ENCODE peak calls at places on chromosomes 7 and 10, in seven cellular contexts. One of them, this sample, is unnamed.

GRCh38 chr7:99210265-99210970 is 2.5 kb upstream of the KPNA7 start:
- DNase-seq in prostate gland: peak; percentile 69
- DNase-seq in lower lobe of right lung: no peak
- DNase-seq in endodermal cell: no peak
- DNase-seq in SK-N-SH: no peak
- DNase-seq in H1: no peak
- DNase-seq in sigmoid colon: peak; percentile 3
- DNase-seq in this sample: peak; percentile 65

GRCh38 chr10:78579995-78580394 is 488.8 kb upstream of the ZMIZ1 start:
- DNase-seq in prostate gland: peak; percentile 45
- DNase-seq in lower lobe of right lung: no peak
- DNase-seq in endodermal cell: no peak
- DNase-seq in SK-N-SH: peak; percentile 52
- DNase-seq in H1: no peak
- DNase-seq in sigmoid colon: peak; percentile 89
- DNase-seq in this sample: no peak

GRCh38 chr7:154960063-154960790 is 42.7 kb downstream of the PAXIP1 start:
- DNase-seq in prostate gland: no peak
- DNase-seq in lower lobe of right lung: no peak
- DNase-seq in endodermal cell: no peak
- DNase-seq in SK-N-SH: no peak
- DNase-seq in H1: no peak
- DNase-seq in sigmoid colon: no peak
- DNase-seq in this sample: no peak

GRCh38 chr7:13115157-13115772 is 427.8 kb downstream of the ARL4A start:
- DNase-seq in prostate gland: peak; percentile 7
- DNase-seq in lower lobe of right lung: no peak
- DNase-seq in endodermal cell: peak; percentile 55
- DNase-seq in SK-N-SH: no peak
- DNase-seq in H1: no peak
- DNase-seq in sigmoid colon: no peak
- DNase-seq in this sample: no peak

GRCh38 chr7:128939861-128940410 is 2.2 kb downstream of the IRF5 start:
- DNase-seq in prostate gland: no peak
- DNase-seq in lower lobe of right lung: peak; percentile 60
- DNase-seq in endodermal cell: no peak
- DNase-seq in SK-N-SH: peak; percentile 47
- DNase-seq in H1: no peak
- DNase-seq in sigmoid colon: no peak
- DNase-seq in this sample: no peak

GRCh38 chr7:94700926-94701554 is 45.1 kb upstream of the SGCE start:
- DNase-seq in prostate gland: no peak
- DNase-seq in lower lobe of right lung: no peak
- DNase-seq in endodermal cell: no peak
- DNase-seq in SK-N-SH: no peak
- DNase-seq in H1: no peak
- DNase-seq in sigmoid colon: no peak
- DNase-seq in this sample: no peak

GRCh38 chr10:21398549-21399345 is 126.7 kb downstream of the SKIDA1 start:
- DNase-seq in prostate gland: no peak
- DNase-seq in lower lobe of right lung: no peak
- DNase-seq in endodermal cell: no peak
- DNase-seq in SK-N-SH: no peak
- DNase-seq in H1: no peak
- DNase-seq in sigmoid colon: no peak
- DNase-seq in this sample: peak; percentile 80

GRCh38 chr7:29980151-29980550 is 9.4 kb downstream of the SCRN1 start:
- DNase-seq in prostate gland: no peak
- DNase-seq in lower lobe of right lung: no peak
- DNase-seq in endodermal cell: no peak
- DNase-seq in SK-N-SH: no peak
- DNase-seq in H1: no peak
- DNase-seq in sigmoid colon: no peak
- DNase-seq in this sample: no peak

GRCh38 chr7:111029574-111030357 is 61.2 kb upstream of the LRRN3 start:
- DNase-seq in prostate gland: no peak
- DNase-seq in lower lobe of right lung: no peak
- DNase-seq in endodermal cell: no peak
- DNase-seq in SK-N-SH: no peak
- DNase-seq in H1: no peak
- DNase-seq in sigmoid colon: no peak
- DNase-seq in this sample: no peak

GRCh38 chr7:64876792-64877713 is 26.0 kb upstream of the ZNF273 start:
- DNase-seq in prostate gland: peak; percentile 46
- DNase-seq in lower lobe of right lung: peak; percentile 68
- DNase-seq in endodermal cell: peak; percentile 47
- DNase-seq in SK-N-SH: peak; percentile 100
- DNase-seq in H1: peak; percentile 4
- DNase-seq in sigmoid colon: peak; percentile 83
- DNase-seq in this sample: peak; percentile 55

GRCh38 chr10:3468919-3469638 is 296.5 kb upstream of the PITRM1 start:
- DNase-seq in prostate gland: peak; percentile 63
- DNase-seq in lower lobe of right lung: peak; percentile 67
- DNase-seq in endodermal cell: no peak
- DNase-seq in SK-N-SH: no peak
- DNase-seq in H1: no peak
- DNase-seq in sigmoid colon: peak; percentile 77
- DNase-seq in this sample: peak; percentile 74

DNA sequence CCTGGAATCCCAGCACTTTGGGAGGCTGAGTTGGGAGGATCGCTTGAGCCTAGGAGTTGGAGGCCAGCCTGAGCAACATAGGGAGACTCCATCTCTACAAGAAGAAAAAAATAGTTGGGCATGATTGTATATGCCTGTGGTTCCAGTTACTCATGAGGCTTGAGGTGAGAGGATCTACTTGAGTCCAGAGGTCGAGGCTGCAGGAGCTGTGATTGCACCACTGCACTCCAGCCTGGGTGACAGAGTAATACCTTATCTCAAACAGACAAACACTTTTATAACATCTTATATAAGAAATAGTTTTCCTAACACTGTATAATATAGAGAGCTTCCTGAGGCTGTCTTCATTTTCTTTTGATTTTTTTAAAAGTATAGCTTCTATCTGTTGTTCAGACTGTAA is 448.4 kb upstream of the COBL start:
- DNase-seq in prostate gland: no peak
- DNase-seq in lower lobe of right lung: no peak
- DNase-seq in endodermal cell: no peak
- DNase-seq in SK-N-SH: no peak
- DNase-seq in H1: no peak
- DNase-seq in sigmoid colon: no peak
- DNase-seq in this sample: no peak
- H3K27ac ChIP-seq in prostate gland: no peak overlapping the region
- H3K27ac ChIP-seq in lower lobe of right lung: no peak overlapping the region
- H3K27ac ChIP-seq in endodermal cell: no peak overlapping the region
- H3K27ac ChIP-seq in SK-N-SH: no peak overlapping the region
- H3K27ac ChIP-seq in H1: no peak overlapping the region
- H3K27ac ChIP-seq in sigmoid colon: no peak overlapping the region
- H3K27ac ChIP-seq in this sample: no peak overlapping the region

GRCh38 chr10:12511651-12512050 is 162.3 kb downstream of the CAMK1D start:
- DNase-seq in prostate gland: no peak
- DNase-seq in lower lobe of right lung: no peak
- DNase-seq in endodermal cell: no peak
- DNase-seq in SK-N-SH: no peak
- DNase-seq in H1: peak; percentile 36
- DNase-seq in sigmoid colon: no peak
- DNase-seq in this sample: no peak

GRCh38 chr10:12510566-12510965 is 161.2 kb downstream of the CAMK1D start:
- DNase-seq in prostate gland: no peak
- DNase-seq in lower lobe of right lung: no peak
- DNase-seq in endodermal cell: no peak
- DNase-seq in SK-N-SH: no peak
- DNase-seq in H1: peak; percentile 37
- DNase-seq in sigmoid colon: no peak
- DNase-seq in this sample: no peak

GRCh38 chr10:12513003-12513365 is 163.6 kb downstream of the CAMK1D start:
- DNase-seq in prostate gland: no peak
- DNase-seq in lower lobe of right lung: no peak
- DNase-seq in endodermal cell: no peak
- DNase-seq in SK-N-SH: no peak
- DNase-seq in H1: no peak
- DNase-seq in sigmoid colon: no peak
- DNase-seq in this sample: no peak

GRCh38 chr10:12512292-12513002 is 163.1 kb downstream of the CAMK1D start:
- DNase-seq in prostate gland: peak; percentile 48
- DNase-seq in lower lobe of right lung: no peak
- DNase-seq in endodermal cell: no peak
- DNase-seq in SK-N-SH: no peak
- DNase-seq in H1: peak; percentile 28
- DNase-seq in sigmoid colon: no peak
- DNase-seq in this sample: no peak

DNA sequence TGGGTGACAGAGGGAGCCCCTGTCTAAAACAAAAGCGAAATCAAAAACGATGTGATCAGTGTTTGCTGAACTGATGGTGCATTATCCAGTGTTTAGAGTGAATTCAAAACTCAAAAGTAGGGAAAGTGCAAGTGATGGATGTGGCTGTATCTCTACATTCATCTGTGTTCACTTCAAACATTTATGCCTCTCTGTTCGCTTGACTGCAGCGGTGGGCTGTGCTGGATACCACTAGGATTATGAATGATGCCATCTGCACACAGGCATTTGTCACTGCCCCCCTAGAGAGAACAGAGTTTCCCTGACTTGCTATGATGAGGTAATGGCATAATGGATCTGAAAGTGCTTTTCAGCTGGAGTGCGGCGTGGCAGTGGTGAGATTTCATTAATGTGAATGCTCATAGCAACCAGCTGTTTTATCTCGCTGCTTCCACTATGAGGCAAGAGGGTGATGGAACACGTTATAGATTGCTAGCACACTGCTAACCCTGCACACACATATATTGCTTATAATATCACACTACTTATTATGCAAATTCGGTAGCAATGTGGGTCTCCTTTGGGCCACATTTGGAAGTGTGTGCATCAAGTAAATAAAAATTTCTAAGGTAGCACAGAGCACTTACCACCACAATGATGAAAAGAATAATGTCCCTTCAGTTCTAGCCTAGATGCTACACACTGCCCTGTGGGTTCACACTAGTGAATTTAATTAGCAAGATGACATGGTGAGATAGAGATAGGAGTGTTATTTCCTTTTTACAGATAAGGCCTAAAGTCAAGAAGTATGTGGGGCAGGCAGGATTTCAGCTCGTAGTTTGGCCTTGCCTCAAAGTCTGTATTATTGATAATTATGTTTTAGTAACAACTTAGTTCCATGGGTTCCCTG is 164.7 kb downstream of the CAMK1D start:
- DNase-seq in prostate gland: no peak
- DNase-seq in lower lobe of right lung: no peak
- DNase-seq in endodermal cell: no peak
- DNase-seq in SK-N-SH: peak; percentile 62
- DNase-seq in H1: peak; percentile 19
- DNase-seq in sigmoid colon: no peak
- DNase-seq in this sample: no peak
- TF ChIP-seq CTCF in prostate gland: no peak
- TF ChIP-seq CTCF in lower lobe of right lung: no peak
- TF ChIP-seq CTCF in endodermal cell: no peak
- TF ChIP-seq CTCF in SK-N-SH: no peak
- TF ChIP-seq CTCF in H1: no peak
- TF ChIP-seq CTCF in sigmoid colon: no peak
- TF ChIP-seq CTCF in this sample: no peak

DNA sequence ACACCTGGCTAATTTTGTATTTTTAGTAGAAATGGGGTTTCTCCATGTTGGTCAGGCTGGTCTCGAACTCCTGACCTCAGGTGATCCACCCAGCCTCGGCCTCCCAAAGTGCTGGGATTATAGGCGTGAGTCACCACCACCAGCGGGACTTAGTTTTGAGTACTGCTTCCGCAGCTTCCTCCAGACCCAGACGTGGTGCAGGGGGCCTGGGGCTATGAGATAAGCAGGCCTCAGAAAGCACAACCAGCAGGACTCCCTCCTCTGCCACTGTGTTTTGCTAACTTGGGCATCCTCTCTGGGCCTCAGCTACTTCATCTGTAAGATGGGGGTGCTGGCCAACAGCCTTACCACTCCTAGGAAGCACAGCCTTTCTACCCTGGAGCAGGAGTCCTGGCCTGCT is 37.8 kb downstream of the GOLGA7B start:
- DNase-seq in prostate gland: no peak
- DNase-seq in lower lobe of right lung: no peak
- DNase-seq in endodermal cell: no peak
- DNase-seq in SK-N-SH: peak; percentile 46
- DNase-seq in H1: no peak
- DNase-seq in sigmoid colon: no peak
- DNase-seq in this sample: no peak
- H3K27ac ChIP-seq in prostate gland: no peak overlapping the region
- H3K27ac ChIP-seq in lower lobe of right lung: no peak overlapping the region
- H3K27ac ChIP-seq in endodermal cell: no peak overlapping the region
- H3K27ac ChIP-seq in SK-N-SH: no peak overlapping the region
- H3K27ac ChIP-seq in H1: no peak overlapping the region
- H3K27ac ChIP-seq in sigmoid colon: no peak overlapping the region
- H3K27ac ChIP-seq in this sample: peak overlapping the region; percentile 89

GRCh38 chr10:23080211-23080724 is 15.1 kb upstream of the MSRB2 start:
- DNase-seq in prostate gland: no peak
- DNase-seq in lower lobe of right lung: no peak
- DNase-seq in endodermal cell: no peak
- DNase-seq in SK-N-SH: no peak
- DNase-seq in H1: no peak
- DNase-seq in sigmoid colon: no peak
- DNase-seq in this sample: no peak

GRCh38 chr10:23081156-23081833 is 14.1 kb upstream of the MSRB2 start:
- DNase-seq in prostate gland: peak; percentile 22
- DNase-seq in lower lobe of right lung: no peak
- DNase-seq in endodermal cell: no peak
- DNase-seq in SK-N-SH: peak; percentile 46
- DNase-seq in H1: no peak
- DNase-seq in sigmoid colon: peak; percentile 78
- DNase-seq in this sample: no peak

GRCh38 chr10:23078114-23078513 is 17.3 kb upstream of the MSRB2 start:
- DNase-seq in prostate gland: no peak
- DNase-seq in lower lobe of right lung: no peak
- DNase-seq in endodermal cell: no peak
- DNase-seq in SK-N-SH: no peak
- DNase-seq in H1: no peak
- DNase-seq in sigmoid colon: no peak
- DNase-seq in this sample: no peak

GRCh38 chr10:23079700-23080099 is 15.7 kb upstream of the MSRB2 start:
- DNase-seq in prostate gland: no peak
- DNase-seq in lower lobe of right lung: no peak
- DNase-seq in endodermal cell: no peak
- DNase-seq in SK-N-SH: no peak
- DNase-seq in H1: no peak
- DNase-seq in sigmoid colon: no peak
- DNase-seq in this sample: no peak

DNA sequence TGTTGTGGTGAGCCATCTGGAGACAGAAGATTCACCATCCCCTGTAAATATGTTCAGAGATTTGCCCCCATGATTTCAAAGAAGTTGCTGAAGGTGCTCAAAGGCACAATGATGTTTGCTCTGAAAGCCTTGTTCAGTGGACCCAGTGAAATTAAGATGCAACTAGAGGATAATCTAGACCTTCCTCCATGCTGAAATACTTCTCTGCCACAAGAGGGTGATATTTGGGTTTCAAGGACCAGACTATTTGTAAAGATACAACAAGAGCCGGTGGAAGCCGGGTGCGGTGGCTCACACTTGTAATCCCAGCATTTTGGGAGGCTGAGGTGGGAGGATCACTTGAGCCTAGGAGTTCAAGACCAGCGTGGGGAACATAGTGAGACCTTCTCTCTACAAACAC is 13.5 kb upstream of the MSRB2 start:
- DNase-seq in prostate gland: no peak
- DNase-seq in lower lobe of right lung: no peak
- DNase-seq in endodermal cell: no peak
- DNase-seq in SK-N-SH: no peak
- DNase-seq in H1: no peak
- DNase-seq in sigmoid colon: no peak
- DNase-seq in this sample: no peak
- TF ChIP-seq CTCF in prostate gland: peak; percentile 12
- TF ChIP-seq CTCF in lower lobe of right lung: peak; percentile 24
- TF ChIP-seq CTCF in endodermal cell: peak; percentile 61
- TF ChIP-seq CTCF in SK-N-SH: peak; percentile 29
- TF ChIP-seq CTCF in H1: peak; percentile 21
- TF ChIP-seq CTCF in sigmoid colon: no peak
- TF ChIP-seq CTCF in this sample: no peak

This sample was measured in RWPE1.